ENCODE peak calls at places on chromosomes 7 and 10, in ten cellular contexts. Z, P, J, I, D, G, U, H, V and C are unnamed samples.
A peak's percentile ranks its signal among the peaks of the same experiment; 100 is the strongest.

GRCh38 chr10:59823111-59823510 is 69.9 kb upstream of the MRLN start:
- DNase-seq in Z (no peak), V (no peak), P (no peak), J (no peak), D (no peak), I (no peak), G (no peak), U (no peak), H (no peak), C (no peak)

GRCh38 chr10:127215882-127216281 is 19.5 kb upstream of the INSYN2A start:
- DNase-seq in P (no peak), U (no peak), Z (no peak), J (no peak), H (no peak), D (no peak), G (no peak), I (no peak), V (no peak), C (no peak)

GRCh38 chr7:82605247-82605864 is 161.8 kb upstream of the CACNA2D1 start:
- DNase-seq in J (no peak), P (peak; percentile 13), G (peak; percentile 66), V (no peak), I (peak; percentile 79), D (no peak), Z (no peak), U (no peak), H (peak; percentile 69), C (no peak)

GRCh38 chr7:33862946-33863814 is 42.2 kb upstream of the BMPER start:
- DNase-seq in U (no peak), Z (no peak), P (no peak), H (no peak), G (peak; percentile 41), J (no peak), D (no peak), I (no peak), V (no peak), C (no peak)

GRCh38 chr10:480928-481551 is 208.4 kb downstream of the DIP2C start:
- DNase-seq in J (no peak), V (peak; percentile 74), P (peak; percentile 35), G (no peak), Z (no peak), D (no peak), U (no peak), I (peak; percentile 12), H (peak; percentile 74), C (no peak)

GRCh38 chr10:113945075-113945686 is 90.7 kb downstream of the NHLRC2 start:
- DNase-seq in G (peak; percentile 44), D (no peak), I (no peak), U (no peak), P (peak; percentile 42), H (no peak), J (no peak), V (no peak), Z (no peak), C (no peak)

GRCh38 chr7:142983825-142984224 is 21.7 kb upstream of the KEL start:
- DNase-seq in D (no peak), H (no peak), J (no peak), V (no peak), I (no peak), U (no peak), P (no peak), Z (no peak), G (no peak), C (no peak)

GRCh38 chr7:18505870-18506460 is 10.4 kb downstream of the HDAC9 start:
- DNase-seq in G (peak; percentile 89), P (peak; percentile 24), D (no peak), V (no peak), U (no peak), J (no peak), Z (no peak), H (peak; percentile 48), I (no peak), C (no peak)

GRCh38 chr7:70707823-70708243 is 424.1 kb upstream of the GALNT17 start:
- DNase-seq in I (no peak), Z (no peak), U (no peak), D (no peak), G (no peak), P (no peak), J (no peak), V (no peak), H (no peak), C (no peak)

GRCh38 chr10:116316533-116316932 is 7.7 kb upstream of the CCDC172 start:
- DNase-seq in J (no peak), H (peak; percentile 85), G (no peak), I (no peak), U (no peak), Z (no peak), D (no peak), V (no peak), P (no peak), C (no peak)

GRCh38 chr10:96317067-96317833 is 13.0 kb downstream of the DNTT start:
- DNase-seq in U (no peak), D (no peak), J (no peak), V (no peak), H (peak; percentile 6), P (no peak), I (no peak), Z (no peak), G (no peak), C (no peak)

GRCh38 chr7:154242709-154243108 is 190.5 kb downstream of the DPP6 start:
- DNase-seq in J (no peak), Z (no peak), D (no peak), I (no peak), U (no peak), H (no peak), G (no peak), P (no peak), V (no peak), C (no peak)

GRCh38 chr10:64091889-64092288 is 570.7 kb downstream of the REEP3 start:
- DNase-seq in I (no peak), J (no peak), D (no peak), Z (no peak), U (no peak), H (peak; percentile 31), P (no peak), V (no peak), G (peak; percentile 2), C (no peak)

GRCh38 chr7:149704507-149704906 is 68.9 kb downstream of the ZNF467 start:
- DNase-seq in P (peak; percentile 86), J (no peak), U (no peak), G (peak; percentile 56), I (no peak), Z (no peak), H (no peak), D (no peak), V (no peak), C (no peak)

GRCh38 chr10:110207805-110208613 is 604 bp downstream of the MXI1 start:
- DNase-seq in U (no peak), V (no peak), I (no peak), G (peak; percentile 71), P (peak; percentile 25), J (no peak), Z (no peak), H (peak; percentile 74), D (no peak), C (no peak)

GRCh38 chr7:53111061-53111460 is 75.6 kb downstream of the POM121L12 start:
- DNase-seq in J (no peak), V (no peak), U (no peak), H (peak; percentile 73), P (no peak), D (no peak), I (no peak), G (no peak), Z (no peak), C (no peak)

GRCh38 chr10:110016037-110016436 is 8.3 kb downstream of the ADD3 start:
- DNase-seq in V (no peak), Z (no peak), U (no peak), D (no peak), J (no peak), I (no peak), H (peak; percentile 28), G (no peak), P (peak; percentile 43), C (no peak)

GRCh38 chr7:81684513-81685262 is 85.2 kb downstream of the HGF start:
- DNase-seq in H (peak; percentile 91), Z (no peak), J (no peak), U (no peak), P (peak; percentile 100), G (peak; percentile 100), V (peak; percentile 87), I (peak; percentile 17), D (peak; percentile 4), C (no peak)

GRCh38 chr7:92810242-92810611 is 26.1 kb downstream of the CDK6 start:
- DNase-seq in P (peak; percentile 80), J (no peak), U (no peak), H (peak; percentile 5), I (no peak), G (no peak), D (no peak), V (no peak), Z (no peak), C (no peak)

GRCh38 chr7:29109356-29109755 is 37.0 kb downstream of the CPVL start:
- DNase-seq in Z (no peak), G (no peak), U (no peak), I (no peak), D (no peak), H (no peak), P (no peak), V (no peak), J (no peak), C (no peak)

GRCh38 chr7:70238171-70238575 is 639.9 kb downstream of the AUTS2 start:
- DNase-seq in H (peak; percentile 93), V (no peak), D (no peak), P (no peak), I (no peak), J (no peak), U (no peak), G (no peak), Z (peak; percentile 8), C (peak; percentile 14)

GRCh38 chr10:70672165-70672992 is at the start of gene ADAMTS14:
- DNase-seq in U (peak; percentile 13), D (no peak), G (peak; percentile 80), V (no peak), Z (no peak), J (no peak), I (peak; percentile 6), H (peak; percentile 54), P (no peak), C (no peak)

GRCh38 chr7:100342761-100343160 is 15.2 kb upstream of the PILRB start:
- DNase-seq in P (no peak), G (no peak), Z (no peak), U (no peak), I (no peak), V (no peak), D (no peak), J (no peak), H (no peak), C (no peak)

GRCh38 chr7:49768254-49768653 is 5.2 kb upstream of the VWC2 start:
- DNase-seq in G (no peak), Z (no peak), V (no peak), I (no peak), P (no peak), H (no peak), J (no peak), U (no peak), D (no peak), C (no peak)

GRCh38 chr7:91543646-91544045 is 279.4 kb downstream of the FZD1 start:
- DNase-seq in Z (no peak), U (no peak), I (no peak), J (no peak), H (no peak), P (no peak), D (no peak), V (no peak), G (no peak), C (no peak)

GRCh38 chr10:35416628-35417625 is 80.6 kb downstream of the CCNY start:
- DNase-seq in V (no peak), U (no peak), I (peak; percentile 82), D (no peak), J (no peak), P (peak; percentile 47), G (no peak), Z (no peak), H (peak; percentile 90), C (no peak)

GRCh38 chr7:31061185-31061584 is 9.1 kb downstream of the ADCYAP1R1 start:
- DNase-seq in D (no peak), H (no peak), G (no peak), J (no peak), U (no peak), I (no peak), V (no peak), P (no peak), Z (no peak), C (no peak)

GRCh38 chr7:2387897-2388636 is 15.3 kb upstream of the CHST12 start:
- DNase-seq in V (peak; percentile 80), P (no peak), I (no peak), D (no peak), U (no peak), G (no peak), J (no peak), H (no peak), Z (no peak), C (no peak)